ENCODE peak calls at places on chromosome 4, in ten cellular contexts. G, Y, P, X, B, Q, C, S, D and W are unnamed samples.

GRCh38 chr4:173318648-173319211 is 15.4 kb downstream of the HMGB2 start:
- DNase-seq in G (peak), P (no peak), X (no peak), D (peak), C (no peak), Q (no peak), S (peak), Y (no peak), B (peak), W (peak)

GRCh38 chr4:2271279-2272025 is 9.5 kb upstream of the MXD4 start:
- DNase-seq in G (no peak), Q (no peak), C (no peak), D (no peak), X (no peak), Y (no peak), S (no peak), P (peak), B (no peak), W (no peak)

GRCh38 chr4:87118826-87119225 is 101.6 kb downstream of the KLHL8 start:
- DNase-seq in B (no peak), Y (no peak), P (no peak), S (peak), X (no peak), Q (no peak), C (no peak), G (peak), D (peak), W (peak)

GRCh38 chr4:168309781-168310180 is 8.8 kb downstream of the DDX60 start:
- DNase-seq in Y (no peak), P (no peak), G (peak), X (no peak), B (no peak), C (no peak), D (peak), Q (no peak), S (no peak), W (peak)

GRCh38 chr4:84433603-84434232 is 65.4 kb downstream of the NKX6-1 start:
- DNase-seq in B (no peak), X (no peak), C (no peak), S (no peak), Q (no peak), Y (no peak), G (no peak), P (no peak), D (no peak), W (no peak)

GRCh38 chr4:20317424-20317985 is 65.8 kb downstream of the SLIT2 start:
- DNase-seq in C (no peak), P (no peak), D (peak), X (no peak), Y (no peak), G (no peak), B (no peak), Q (no peak), S (no peak), W (no peak)

GRCh38 chr4:62470421-62470983 is 1270.4 kb downstream of the ADGRL3 start:
- DNase-seq in P (no peak), Y (no peak), X (no peak), Q (no peak), G (no peak), B (no peak), C (no peak), D (no peak), S (no peak), W (no peak)

GRCh38 chr4:52911684-52912294 is 49.7 kb downstream of the RASL11B start:
- DNase-seq in P (peak), S (peak), G (peak), Q (peak), Y (peak), X (peak), C (peak), B (peak), D (peak), W (peak)

GRCh38 chr4:121156822-121157769 is 7.0 kb downstream of the TNIP3 start:
- DNase-seq in X (peak), P (peak), Q (no peak), G (peak), C (peak), Y (peak), S (peak), D (peak), B (peak), W (peak)

GRCh38 chr4:81353861-81354260 is 117.8 kb downstream of the RASGEF1B start:
- DNase-seq in X (no peak), Y (no peak), P (no peak), Q (no peak), B (peak), S (peak), D (peak), G (peak), C (no peak), W (peak)

GRCh38 chr4:139660518-139661149 is 5.0 kb upstream of the MGST2 start:
- DNase-seq in Q (no peak), P (no peak), B (no peak), G (peak), D (no peak), S (no peak), Y (no peak), X (no peak), C (no peak), W (no peak)

GRCh38 chr4:75831856-75832405 is 70.3 kb downstream of the PPEF2 start:
- DNase-seq in D (no peak), P (no peak), C (no peak), S (no peak), X (no peak), G (no peak), Q (no peak), Y (no peak), B (no peak), W (no peak)

GRCh38 chr4:142396279-142396678 is 449.8 kb downstream of the INPP4B start:
- DNase-seq in C (no peak), D (peak), S (peak), B (peak), Y (no peak), G (no peak), X (no peak), Q (no peak), P (no peak), W (peak)

GRCh38 chr4:161564230-161564834 is 599.5 kb downstream of the FSTL5 start:
- DNase-seq in S (peak), X (no peak), D (peak), Y (no peak), C (no peak), G (peak), Q (no peak), P (no peak), B (peak), W (peak)

GRCh38 chr4:119053245-119053644 is 82.4 kb upstream of the MYOZ2 start:
- DNase-seq in P (no peak), D (no peak), G (peak), X (no peak), C (no peak), Y (no peak), B (no peak), S (no peak), Q (no peak), W (no peak)

GRCh38 chr4:21195682-21196081 is 495.4 kb downstream of the PACRGL start:
- DNase-seq in X (no peak), B (no peak), Y (no peak), P (no peak), G (no peak), Q (no peak), C (no peak), D (no peak), S (peak), W (peak)

GRCh38 chr4:185142563-185142910 is 529 bp upstream of the SLC25A4 start:
- DNase-seq in D (peak), Y (no peak), X (no peak), S (peak), B (no peak), P (no peak), C (no peak), G (no peak), Q (no peak), W (no peak)

GRCh38 chr4:94848326-94848725 is 90.6 kb downstream of the BMPR1B start:
- DNase-seq in D (no peak), X (no peak), B (no peak), Q (no peak), Y (no peak), S (no peak), G (no peak), C (no peak), P (no peak), W (no peak)
- TF ChIP-seq CTCF in D (no peak), X (no peak), B (no peak), Q (no peak), Y (no peak), S (no peak), G (no peak), C (no peak), P (no peak), W (no peak)

GRCh38 chr4:13627606-13628301 is at the start of gene BOD1L1:
- DNase-seq in C (peak), B (peak), P (peak), G (peak), S (peak), Q (peak), X (peak), D (peak), Y (peak), W (peak)
- TF ChIP-seq CTCF in C (no peak), B (peak), P (peak), G (peak), S (peak), Q (peak), X (peak), D (peak), Y (peak), W (peak)

GRCh38 chr4:55008166-55009056 is 117.0 kb downstream of the KDR start:
- DNase-seq in S (peak), D (no peak), X (peak), Y (peak), Q (no peak), P (no peak), G (no peak), B (no peak), C (no peak), W (peak)
- TF ChIP-seq CTCF in S (peak), D (peak), X (no peak), Y (peak), Q (no peak), P (no peak), G (peak), B (peak), C (peak), W (peak)

GRCh38 chr4:26987191-26987590 is 126.5 kb downstream of the STIM2 start:
- DNase-seq in P (no peak), X (no peak), C (no peak), B (no peak), S (no peak), Q (no peak), Y (no peak), D (no peak), G (no peak), W (no peak)
- TF ChIP-seq CTCF in P (no peak), X (no peak), C (no peak), B (no peak), S (no peak), Q (no peak), Y (no peak), D (no peak), G (no peak), W (no peak)

GRCh38 chr4:41963105-41963504 is 18.5 kb upstream of the DCAF4L1 start:
- DNase-seq in C (no peak), Y (no peak), P (no peak), D (peak), X (no peak), Q (no peak), S (peak), G (peak), B (peak), W (peak)

GRCh38 chr4:41957634-41958033 is 22.4 kb downstream of the TMEM33 start:
- DNase-seq in P (no peak), Q (no peak), D (peak), B (no peak), G (peak), S (peak), C (no peak), Y (no peak), X (peak), W (no peak)
- TF ChIP-seq CTCF in P (peak), Q (no peak), D (no peak), B (peak), G (peak), S (no peak), C (peak), Y (peak), X (peak), W (no peak)